ENCODE peak calls at places on chromosomes 5 and 9, in nine cellular contexts. E, F, U, R, Z, O, D, V and L are unnamed samples. For H3K27me3 and H3K36me3, the result is how much of the 10 kb centered on the place peaks cover.

GRCh38 chr5:57452885-57453284 is 29.7 kb downstream of the ACTBL2 start:
- DNase-seq in F (no peak), V (no peak), O (no peak), E (no peak), Z (no peak), R (no peak), D (no peak), U (no peak), L (no peak)

GRCh38 chr9:85178486-85178885 is 509.0 kb downstream of the NTRK2 start:
- DNase-seq in V (no peak), F (peak), U (peak), D (no peak), R (no peak), Z (no peak), O (no peak), E (no peak), L (no peak)

GRCh38 chr9:4923580-4924544 is 61.2 kb upstream of the JAK2 start:
- DNase-seq in F (peak), R (no peak), D (no peak), V (no peak), Z (no peak), O (no peak), E (no peak), U (peak), L (no peak)

GRCh38 chr9:107100591-107100990 is 182.5 kb upstream of the RAD23B start:
- DNase-seq in O (no peak), V (no peak), F (no peak), Z (no peak), U (no peak), D (no peak), E (no peak), R (no peak), L (no peak)

GRCh38 chr5:39055027-39055759 is 19.0 kb downstream of the RICTOR start:
- DNase-seq in F (no peak), E (no peak), D (no peak), Z (no peak), V (no peak), U (no peak), O (no peak), R (no peak), L (no peak)

GRCh38 chr9:37300620-37301368 is 121.7 kb upstream of the GRHPR start:
- DNase-seq in V (no peak), D (no peak), R (no peak), E (no peak), Z (no peak), U (no peak), O (no peak), F (no peak), L (no peak)

GRCh38 chr9:89579741-89580395 is 24.9 kb upstream of the GADD45G start:
- DNase-seq in Z (no peak), O (no peak), R (peak), V (no peak), U (no peak), F (no peak), D (peak), E (no peak), L (no peak)

GRCh38 chr5:73759771-73760170 is 133.8 kb downstream of the ARHGEF28 start:
- DNase-seq in E (no peak), U (no peak), V (no peak), O (no peak), Z (no peak), R (no peak), D (no peak), F (no peak), L (no peak)

GRCh38 chr9:24245988-24246387 is 299.7 kb downstream of the IZUMO3 start:
- DNase-seq in O (no peak), U (peak), F (peak), Z (no peak), R (no peak), V (no peak), D (no peak), E (no peak), L (no peak)

GRCh38 chr9:92711844-92712243 is 41.9 kb upstream of the IPPK start:
- DNase-seq in R (no peak), O (no peak), Z (no peak), U (peak), E (no peak), D (no peak), F (no peak), V (no peak), L (no peak)

GRCh38 chr9:115262477-115262876 is 144.5 kb upstream of the TNC start:
- DNase-seq in F (no peak), V (no peak), D (no peak), Z (peak), R (peak), E (peak), O (peak), U (peak), L (no peak)
- TF ChIP-seq CTCF in F (no peak), V (no peak), D (no peak), Z (no peak), R (no peak), E (no peak), O (no peak), U (no peak), L (no peak)

GRCh38 chr5:135913713-135914626 is 18.3 kb upstream of the IL9 start:
- DNase-seq in E (no peak), Z (no peak), U (no peak), D (no peak), F (no peak), O (no peak), R (no peak), V (no peak), L (no peak)
- H3K27me3 ChIP-seq in E (half or more), Z (under half), U (under half), D (under half), F (under half), O (under half), R (under half), V (under half), L (under half)

GRCh38 chr5:142324377-142324870 is 397 bp downstream of the SPRY4 start:
- DNase-seq in E (no peak), U (no peak), D (no peak), V (no peak), Z (no peak), R (no peak), F (no peak), O (peak), L (no peak)
- H3K36me3 ChIP-seq in E (under half), U (under half), D (under half), V (under half), Z (under half), R (under half), F (under half), O (under half), L (under half)

GRCh38 chr9:71769175-71770165 is 1.2 kb upstream of the CEMIP2 start:
- DNase-seq in Z (peak), U (peak), R (peak), F (peak), E (peak), O (peak), D (peak), V (peak), L (peak)
- TF ChIP-seq CTCF in Z (peak), U (peak), R (peak), F (peak), E (peak), O (no peak), D (no peak), V (peak), L (no peak)

GRCh38 chr9:135617991-135618411 is 21.3 kb downstream of the GLT6D1 start:
- DNase-seq in E (no peak), F (no peak), Z (no peak), D (peak), U (no peak), O (no peak), V (no peak), R (no peak), L (no peak)
- H3K27me3 ChIP-seq in E (half or more), F (under half), Z (under half), D (under half), U (half or more), O (under half), V (under half), R (under half), L (under half)

DNA sequence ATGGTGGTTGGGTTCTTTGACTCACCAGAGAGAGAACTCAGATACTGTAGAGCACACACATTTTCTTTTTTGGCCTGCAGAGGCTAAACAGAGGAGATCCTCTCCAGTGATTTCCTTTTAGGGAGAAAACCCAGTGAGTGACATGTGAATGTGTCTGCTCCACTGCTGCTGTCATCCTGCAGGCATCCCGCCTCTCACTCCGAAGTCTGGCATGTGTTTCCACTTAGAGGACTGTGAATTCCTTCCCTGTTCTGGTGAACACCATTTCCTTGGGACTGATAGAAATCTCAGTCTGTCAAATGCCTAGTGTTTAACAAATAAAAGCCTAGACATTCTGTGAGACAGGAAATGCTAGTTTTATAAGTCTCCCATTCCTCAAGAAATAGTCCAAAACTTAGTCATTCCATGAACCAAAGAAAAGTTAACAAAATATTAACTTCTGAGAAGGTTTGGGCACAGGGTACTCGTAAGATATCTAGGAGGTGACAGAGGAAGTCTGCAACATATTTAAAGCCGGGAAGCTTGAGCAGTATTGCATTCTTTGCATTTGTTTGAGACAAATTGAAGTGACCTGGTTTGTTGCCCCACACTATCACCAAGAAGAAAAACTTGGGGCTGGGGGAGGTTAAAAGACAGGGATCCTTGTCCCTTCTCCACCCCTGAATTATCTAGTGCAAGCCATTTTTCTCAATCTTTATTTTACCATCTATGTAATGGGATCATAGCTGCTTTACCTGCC is 74.9 kb upstream of the NIPAL4 start:
- DNase-seq in O (peak), D (peak), V (no peak), U (no peak), R (no peak), Z (peak), F (peak), E (peak), L (no peak)
- H3K36me3 ChIP-seq in O (under half), D (under half), V (half or more), U (under half), R (under half), Z (under half), F (under half), E (under half), L (under half)

GRCh38 chr5:120817044-120817985 is 353.2 kb downstream of the PRR16 start:
- DNase-seq in E (no peak), R (no peak), O (no peak), U (peak), Z (no peak), D (no peak), F (peak), V (no peak), L (no peak)
- TF ChIP-seq CTCF in E (peak), R (peak), O (no peak), U (peak), Z (no peak), D (no peak), F (peak), V (no peak), L (peak)

GRCh38 chr9:130383979-130384676 is 60.6 kb upstream of the ASS1 start:
- DNase-seq in U (no peak), D (no peak), F (no peak), Z (no peak), O (no peak), V (no peak), E (no peak), R (no peak), L (no peak)

GRCh38 chr9:130383350-130383715 is 61.4 kb upstream of the ASS1 start:
- DNase-seq in E (no peak), F (no peak), D (no peak), Z (no peak), U (no peak), O (no peak), R (no peak), V (no peak), L (no peak)

GRCh38 chr9:130381660-130382059 is 63.1 kb upstream of the ASS1 start:
- DNase-seq in F (no peak), O (no peak), Z (no peak), V (no peak), D (no peak), E (no peak), U (no peak), R (no peak), L (no peak)

GRCh38 chr9:130382086-130382485 is 62.7 kb upstream of the ASS1 start:
- DNase-seq in D (no peak), U (no peak), Z (no peak), F (peak), R (no peak), O (no peak), E (no peak), V (no peak), L (no peak)

GRCh38 chr9:130382636-130383349 is 62.0 kb upstream of the ASS1 start:
- DNase-seq in U (no peak), E (no peak), D (no peak), V (no peak), R (no peak), F (no peak), O (no peak), Z (no peak), L (no peak)
- H3K27me3 ChIP-seq in U (half or more), E (under half), D (under half), V (under half), R (under half), F (under half), O (under half), Z (under half), L (under half)

DNA sequence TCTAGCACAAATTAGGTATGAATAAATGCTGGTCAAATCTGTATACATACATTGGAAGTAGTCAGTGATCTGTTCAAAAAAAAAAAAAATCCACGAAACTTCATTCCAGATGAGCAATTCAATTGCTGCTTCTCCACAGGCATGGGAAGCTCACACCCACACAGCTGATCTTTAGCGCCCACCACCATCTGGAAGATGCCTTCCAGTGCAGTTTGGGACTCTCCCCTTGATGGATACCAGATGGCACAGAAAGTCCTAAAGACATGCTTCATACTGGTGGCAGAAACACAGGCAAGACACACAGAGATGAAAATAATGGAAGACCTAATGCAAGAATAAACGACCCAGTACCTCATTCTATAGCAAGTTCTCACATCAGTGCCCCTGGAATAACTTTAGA is 135.3 kb upstream of the TAS2R1 start:
- DNase-seq in R (no peak), E (peak), F (no peak), D (no peak), O (no peak), V (no peak), Z (no peak), U (no peak), L (no peak)
- H3K36me3 ChIP-seq in R (under half), E (under half), F (under half), D (under half), O (under half), V (under half), Z (under half), U (under half), L (under half)

DNA sequence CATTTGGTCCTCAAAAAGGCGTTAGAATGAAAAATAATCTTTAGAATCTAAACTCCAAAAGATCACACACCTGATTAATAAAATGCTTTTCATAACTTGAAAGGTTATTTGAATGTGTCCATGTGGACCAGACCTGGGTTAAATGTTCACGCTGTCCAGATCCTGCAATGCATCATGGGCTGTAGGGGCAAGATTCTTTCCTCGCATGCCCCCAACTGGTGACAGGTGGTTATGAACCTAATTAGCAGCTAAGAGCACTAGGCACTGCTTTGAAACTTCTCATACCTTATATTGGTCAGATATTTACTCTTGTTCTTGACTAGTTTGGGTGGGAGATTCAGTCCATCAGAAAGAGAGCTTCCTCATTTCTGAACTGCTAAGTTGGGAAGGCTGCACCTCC is 19.3 kb upstream of the PIP5K1B start:
- DNase-seq in E (no peak), U (peak), R (peak), Z (no peak), O (no peak), D (no peak), F (peak), V (no peak), L (no peak)
- TF ChIP-seq CTCF in E (peak), U (peak), R (peak), Z (no peak), O (no peak), D (peak), F (peak), V (peak), L (peak)